ENCODE peak calls at places on chromosomes 2 and 18, in eight cellular contexts. A, V, W, D, Y, P, F and T are unnamed samples.

GRCh38 chr18:9333441-9334350 is 877 bp upstream of the TWSG1 start:
- DNase-seq in V (peak), Y (no peak), A (no peak), W (peak), D (peak), P (peak), F (no peak), T (peak)

GRCh38 chr2:136376798-136377211 is 258.9 kb upstream of the CXCR4 start:
- DNase-seq in P (no peak), D (peak), F (no peak), Y (no peak), W (no peak), A (no peak), V (no peak), T (peak)

GRCh38 chr2:60260646-60261296 is 292.7 kb downstream of the BCL11A start:
- DNase-seq in A (no peak), Y (no peak), F (no peak), D (no peak), P (no peak), W (peak), V (no peak), T (no peak)

GRCh38 chr2:188776634-188777033 is 197.5 kb upstream of the COL3A1 start:
- DNase-seq in Y (peak), W (peak), V (no peak), D (no peak), P (no peak), F (no peak), A (no peak), T (no peak)

GRCh38 chr2:231795525-231796327 is 9.5 kb downstream of the COPS7B start:
- DNase-seq in A (no peak), P (no peak), F (peak), W (peak), D (no peak), V (no peak), Y (peak), T (no peak)

GRCh38 chr2:26782876-26783704 is 2.8 kb upstream of the CENPA start:
- DNase-seq in D (no peak), F (peak), A (no peak), Y (no peak), P (no peak), W (no peak), V (no peak), T (no peak)

GRCh38 chr2:88099798-88100488 is 27.9 kb downstream of the FABP1 start:
- DNase-seq in Y (peak), D (no peak), P (no peak), F (peak), W (peak), V (no peak), A (no peak), T (peak)

GRCh38 chr2:12177052-12177994 is 430.9 kb downstream of the LPIN1 start:
- DNase-seq in V (no peak), P (no peak), D (peak), Y (peak), W (peak), A (no peak), F (peak), T (no peak)

GRCh38 chr2:172674968-172675303 is 60.7 kb upstream of the RAPGEF4 start:
- DNase-seq in P (no peak), W (no peak), D (no peak), Y (no peak), A (no peak), V (no peak), F (no peak), T (no peak)

GRCh38 chr2:15980605-15981098 is 40.3 kb downstream of the MYCN start:
- DNase-seq in D (no peak), A (no peak), F (no peak), P (no peak), W (no peak), V (no peak), Y (no peak), T (peak)

GRCh38 chr2:204012081-204012653 is 75.6 kb downstream of the ICOS start:
- DNase-seq in Y (no peak), V (no peak), F (no peak), A (no peak), P (no peak), W (peak), D (no peak), T (no peak)

GRCh38 chr2:120378605-120379004 is 32.7 kb downstream of the INHBB start:
- DNase-seq in P (no peak), W (no peak), A (no peak), F (no peak), D (no peak), Y (no peak), V (no peak), T (no peak)

GRCh38 chr2:29528891-29529520 is 392.4 kb downstream of the ALK start:
- DNase-seq in D (no peak), Y (peak), W (peak), P (no peak), F (no peak), A (peak), V (no peak), T (no peak)

GRCh38 chr2:241949736-241950412 is 80.3 kb downstream of the RTP5 start:
- DNase-seq in F (no peak), P (no peak), Y (no peak), V (peak), D (no peak), A (no peak), W (no peak), T (no peak)

GRCh38 chr18:50099725-50100414 is 95.1 kb downstream of the MYO5B start:
- DNase-seq in V (no peak), P (no peak), W (peak), F (no peak), A (no peak), Y (peak), D (no peak), T (no peak)

GRCh38 chr2:75500633-75501032 is 60.1 kb downstream of the EVA1A start:
- DNase-seq in P (no peak), F (no peak), Y (no peak), V (no peak), D (no peak), W (peak), A (no peak), T (no peak)

GRCh38 chr18:43596106-43596712 is 318.9 kb upstream of the SYT4 start:
- DNase-seq in W (peak), D (no peak), V (no peak), P (no peak), A (no peak), F (peak), Y (peak), T (no peak)

GRCh38 chr2:118176601-118177000 is 88.3 kb downstream of the INSIG2 start:
- DNase-seq in D (no peak), W (no peak), P (no peak), V (no peak), Y (no peak), A (no peak), F (no peak), T (no peak)

GRCh38 chr2:19649785-19650380 is 251.9 kb downstream of the TTC32 start:
- DNase-seq in W (peak), Y (peak), A (no peak), F (no peak), P (no peak), V (no peak), D (no peak), T (no peak)

GRCh38 chr2:201254331-201254730 is 6.0 kb upstream of the CASP8 start:
- DNase-seq in V (no peak), F (peak), W (no peak), D (no peak), P (no peak), A (no peak), Y (peak), T (no peak)

GRCh38 chr2:80001704-80002103 is 302.8 kb downstream of the LRRTM1 start:
- DNase-seq in D (no peak), A (no peak), P (no peak), W (peak), Y (peak), F (no peak), V (no peak), T (no peak)

GRCh38 chr2:154133823-154134222 is 262.1 kb downstream of the GALNT13 start:
- DNase-seq in V (no peak), P (no peak), A (no peak), F (no peak), Y (no peak), D (no peak), W (no peak), T (no peak)

GRCh38 chr2:72770879-72771461 is 54.9 kb downstream of the EXOC6B start:
- DNase-seq in D (peak), P (peak), F (peak), W (peak), Y (peak), A (peak), V (no peak), T (peak)

GRCh38 chr2:7722212-7722910 is 805.1 kb downstream of the RNF144A start:
- DNase-seq in Y (no peak), P (no peak), W (no peak), A (no peak), V (no peak), F (no peak), D (no peak), T (no peak)

GRCh38 chr18:48007955-48008701 is 77.7 kb upstream of the SMAD2 start:
- DNase-seq in W (peak), D (no peak), P (peak), V (peak), F (peak), A (peak), Y (peak), T (peak)

GRCh38 chr2:18110222-18110621 is 231.8 kb downstream of the KCNS3 start:
- DNase-seq in Y (no peak), F (no peak), P (no peak), V (no peak), W (no peak), A (no peak), D (no peak), T (no peak)